ENCODE peak calls at places on chromosomes 4 and X, in four cellular contexts. D, C, Y and A are unnamed samples.

GRCh38 chrX:17591741-17592110 is 145.6 kb upstream of the SCML1 start:
- DNase-seq in D (no peak), C (peak; percentile 73), Y (peak; percentile 82), A (peak; percentile 89)

GRCh38 chr4:38967260-38968095 is 64.7 kb downstream of the TMEM156 start:
- DNase-seq in Y (peak; percentile 99), C (peak; percentile 96), D (no peak), A (peak; percentile 9)

GRCh38 chr4:76984127-76984526 is 34.6 kb downstream of the SEPTIN11 start:
- DNase-seq in D (no peak), Y (peak; percentile 74), C (peak; percentile 66), A (peak; percentile 84)

GRCh38 chr4:151717271-151717670 is 43.5 kb downstream of the GATB start:
- DNase-seq in D (no peak), C (no peak), Y (no peak), A (no peak)

GRCh38 chr4:22678851-22679517 is 13.8 kb upstream of the GBA3 start:
- DNase-seq in Y (no peak), C (no peak), D (no peak), A (no peak)

GRCh38 chrX:150032742-150033141 is 94.5 kb upstream of the EOLA2 start:
- DNase-seq in C (peak; percentile 38), D (no peak), Y (peak; percentile 74), A (peak; percentile 40)

GRCh38 chr4:93791570-93792195 is 36.9 kb upstream of the ATOH1 start:
- DNase-seq in Y (peak; percentile 40), D (no peak), C (peak; percentile 87), A (peak; percentile 41)

GRCh38 chr4:107853444-107854325 is 29.0 kb downstream of the SGMS2 start:
- DNase-seq in Y (peak; percentile 54), C (peak; percentile 33), D (no peak), A (peak; percentile 71)

GRCh38 chr4:40555176-40555900 is 74.3 kb downstream of the RBM47 start:
- DNase-seq in Y (no peak), D (no peak), C (no peak), A (no peak)